ENCODE peak calls at places on chromosomes 11 and 22, in nine cellular contexts. Q is endothelial cell of umbilical vein; X is activated CD8-positive, alpha-beta T cell treated with anti-CD3 and anti-CD28 coated beads for 36 hours; K is HFFc6; B is OCI-M1; I is activated T-cell treated with anti-CD3 and anti-CD28 coated beads, Interleukin-2, amount 50 U/mL, for 1 hour; N is AG04450; A is C1 segment of cervical spinal cord; Z is cardiac fibroblast. U is an unnamed sample.

GRCh38 chr22:30575011-30575671 is 676 bp upstream of the GAL3ST1 start:
- DNase-seq in K (no peak), N (peak), B (no peak), A (peak), I (no peak), Z (peak), Q (no peak), X (no peak), U (no peak)

GRCh38 chr11:119774180-119774763 is 45.3 kb upstream of the NECTIN1 start:
- DNase-seq in A (no peak), Q (peak), N (no peak), B (peak), K (no peak), Z (peak), I (no peak), X (peak), U (no peak)

GRCh38 chr11:783581-784015 is 6.3 kb downstream of the CEND1 start:
- DNase-seq in Z (peak), N (peak), K (peak), X (peak), I (no peak), B (peak), Q (peak), A (peak), U (no peak)

GRCh38 chr11:119420631-119421030 is 2.3 kb downstream of the THY1 start:
- DNase-seq in Q (no peak), N (no peak), Z (no peak), X (no peak), B (no peak), A (no peak), K (no peak), I (no peak), U (no peak)

GRCh38 chr11:889686-890475 is 20.7 kb downstream of the CHID1 start:
- DNase-seq in Q (no peak), I (no peak), X (no peak), A (no peak), K (no peak), Z (no peak), B (no peak), N (no peak), U (no peak)

GRCh38 chr11:71164621-71165020 is 87.8 kb downstream of the SHANK2 start:
- DNase-seq in Z (no peak), K (no peak), B (no peak), N (no peak), Q (no peak), X (no peak), I (no peak), A (no peak), U (no peak)

GRCh38 chr11:62603072-62603408 is 1.4 kb upstream of the MTA2 start:
- DNase-seq in N (no peak), B (no peak), A (no peak), Z (no peak), Q (no peak), K (no peak), I (no peak), X (no peak), U (no peak)

GRCh38 chr11:119093951-119094815 is 7.5 kb downstream of the DPAGT1 start:
- DNase-seq in Q (peak), X (peak), I (peak), Z (peak), N (no peak), B (peak), K (no peak), A (peak), U (no peak)

GRCh38 chr11:93662177-93662575 is 694 bp downstream of the CEP295 start:
- DNase-seq in B (peak), X (no peak), I (no peak), A (no peak), Z (no peak), N (no peak), K (no peak), Q (no peak), U (no peak)

GRCh38 chr11:723120-723883 is 17.3 kb downstream of the EPS8L2 start:
- DNase-seq in A (no peak), X (peak), Q (peak), Z (peak), N (no peak), K (peak), B (peak), I (peak), U (no peak)

GRCh38 chr11:44623716-44624491 is 58.4 kb downstream of the CD82 start:
- DNase-seq in A (no peak), B (no peak), I (peak), K (no peak), X (no peak), Z (no peak), Q (peak), N (no peak), U (no peak)

GRCh38 chr11:77150836-77151235 is 22.8 kb downstream of the MYO7A start:
- DNase-seq in A (no peak), Z (no peak), K (no peak), Q (no peak), X (no peak), I (no peak), B (no peak), N (no peak), U (no peak)

GRCh38 chr11:35623708-35624168 is 5.5 kb downstream of the FJX1 start:
- DNase-seq in A (no peak), Z (peak), X (no peak), B (peak), N (peak), K (peak), I (no peak), Q (peak), U (no peak)

GRCh38 chr11:76629133-76629852 is 41.3 kb downstream of the LRRC32 start:
- DNase-seq in K (no peak), Z (peak), X (peak), I (no peak), A (no peak), N (no peak), B (no peak), Q (peak), U (no peak)

GRCh38 chr22:49856766-49857618 is 3.3 kb downstream of the ZBED4 start:
- DNase-seq in B (no peak), N (no peak), I (peak), A (no peak), Q (no peak), X (no peak), Z (no peak), K (no peak), U (no peak)

GRCh38 chr11:27507561-27508322 is 1.2 kb upstream of the LIN7C start:
- DNase-seq in K (no peak), I (no peak), B (no peak), Q (no peak), A (no peak), Z (peak), N (no peak), X (no peak), U (no peak)

GRCh38 chr11:36010010-36010740 is 66.3 kb downstream of the LDLRAD3 start:
- DNase-seq in X (no peak), Z (peak), K (peak), Q (no peak), B (no peak), A (no peak), I (no peak), N (no peak), U (no peak)

GRCh38 chr11:26063915-26064314 is 268.0 kb upstream of the ANO3 start:
- DNase-seq in N (no peak), K (no peak), Q (no peak), B (no peak), Z (no peak), A (no peak), X (no peak), I (no peak), U (no peak)

GRCh38 chr22:45964372-45964771 is 12.6 kb downstream of the WNT7B start:
- DNase-seq in N (no peak), A (no peak), Z (no peak), B (no peak), Q (no peak), I (no peak), K (no peak), X (no peak), U (no peak)

GRCh38 chr11:30244255-30244654 is 13.4 kb downstream of the FSHB start:
- DNase-seq in Q (no peak), N (no peak), X (no peak), B (peak), Z (peak), I (no peak), K (peak), A (no peak), U (no peak)

GRCh38 chr11:116189378-116190170 is 583.2 kb downstream of the BUD13 start:
- DNase-seq in X (no peak), Q (no peak), Z (no peak), B (no peak), N (no peak), K (no peak), A (no peak), I (no peak), U (no peak)

GRCh38 chr11:130545449-130546072 is 97.1 kb downstream of the ADAMTS15 start:
- DNase-seq in Z (no peak), N (no peak), B (no peak), I (no peak), K (no peak), Q (no peak), A (no peak), X (no peak), U (no peak)

GRCh38 chr11:11584446-11584810 is 37.4 kb downstream of the GALNT18 start:
- DNase-seq in Z (peak), K (peak), X (no peak), Q (no peak), I (no peak), N (peak), B (no peak), A (no peak), U (no peak)

GRCh38 chr22:41782316-41782715 is 18.2 kb upstream of the CCDC134 start:
- DNase-seq in A (no peak), B (no peak), N (no peak), X (peak), Q (no peak), I (peak), Z (no peak), K (no peak), U (no peak)

GRCh38 chr22:17808688-17809403 is 34.6 kb upstream of the BID start:
- DNase-seq in X (no peak), K (no peak), N (no peak), I (no peak), A (no peak), Z (peak), B (no peak), Q (no peak), U (no peak)

GRCh38 chr11:129694538-129694937 is 121.1 kb upstream of the TMEM45B start:
- DNase-seq in N (no peak), X (peak), Z (no peak), B (no peak), K (no peak), A (no peak), I (no peak), Q (no peak), U (no peak)

U was measured in cortex of kidney.